ENCODE peak calls at places on chromosome 19, in eight cellular contexts. One of them, this sample, is unnamed.
A peak's percentile ranks its signal among the peaks of the same experiment; 100 is the strongest.

GRCh38 chr19:12757544-12758274 is 6.1 kb downstream of the BEST2 start:
- DNase-seq in MM.1S: peak; percentile 40
- DNase-seq in Caco-2: peak; percentile 59
- DNase-seq in thoracic aorta: no peak
- DNase-seq in osteocyte: peak; percentile 91
- DNase-seq in fibroblast of lung: peak; percentile 63
- DNase-seq in lower lobe of right lung: peak; percentile 81
- DNase-seq in WTC11: peak; percentile 91
- DNase-seq in this sample: peak; percentile 72

GRCh38 chr19:19704836-19705235 is 28.1 kb downstream of the ZNF14 start:
- DNase-seq in MM.1S: no peak
- DNase-seq in Caco-2: no peak
- DNase-seq in thoracic aorta: no peak
- DNase-seq in osteocyte: peak; percentile 51
- DNase-seq in fibroblast of lung: no peak
- DNase-seq in lower lobe of right lung: no peak
- DNase-seq in WTC11: no peak
- DNase-seq in this sample: no peak

GRCh38 chr19:44430956-44431355 is 17.3 kb downstream of the ZNF229 start:
- DNase-seq in MM.1S: no peak
- DNase-seq in Caco-2: no peak
- DNase-seq in thoracic aorta: no peak
- DNase-seq in osteocyte: no peak
- DNase-seq in fibroblast of lung: peak; percentile 15
- DNase-seq in lower lobe of right lung: no peak
- DNase-seq in WTC11: no peak
- DNase-seq in this sample: no peak

GRCh38 chr19:17777840-17778620 is 16.9 kb upstream of the B3GNT3 start:
- DNase-seq in MM.1S: no peak
- DNase-seq in Caco-2: peak; percentile 75
- DNase-seq in thoracic aorta: no peak
- DNase-seq in osteocyte: no peak
- DNase-seq in fibroblast of lung: peak; percentile 25
- DNase-seq in lower lobe of right lung: peak; percentile 88
- DNase-seq in WTC11: peak; percentile 96
- DNase-seq in this sample: peak; percentile 83

GRCh38 chr19:42052241-42052863 is 17.7 kb downstream of the GRIK5 start:
- DNase-seq in MM.1S: no peak
- DNase-seq in Caco-2: no peak
- DNase-seq in thoracic aorta: no peak
- DNase-seq in osteocyte: no peak
- DNase-seq in fibroblast of lung: no peak
- DNase-seq in lower lobe of right lung: no peak
- DNase-seq in WTC11: no peak
- DNase-seq in this sample: no peak

GRCh38 chr19:17778621-17779280 is 16.2 kb upstream of the B3GNT3 start:
- DNase-seq in MM.1S: no peak
- DNase-seq in Caco-2: no peak
- DNase-seq in thoracic aorta: no peak
- DNase-seq in osteocyte: no peak
- DNase-seq in fibroblast of lung: no peak
- DNase-seq in lower lobe of right lung: peak; percentile 55
- DNase-seq in WTC11: peak; percentile 54
- DNase-seq in this sample: no peak

GRCh38 chr19:17475541-17476115 is 5.3 kb downstream of the SLC27A1 start:
- DNase-seq in MM.1S: no peak
- DNase-seq in Caco-2: no peak
- DNase-seq in thoracic aorta: no peak
- DNase-seq in osteocyte: no peak
- DNase-seq in fibroblast of lung: peak; percentile 75
- DNase-seq in lower lobe of right lung: peak; percentile 64
- DNase-seq in WTC11: no peak
- DNase-seq in this sample: no peak

GRCh38 chr19:35845215-35846037 is 6.9 kb downstream of the NPHS1 start:
- DNase-seq in MM.1S: no peak
- DNase-seq in Caco-2: peak; percentile 83
- DNase-seq in thoracic aorta: no peak
- DNase-seq in osteocyte: no peak
- DNase-seq in fibroblast of lung: no peak
- DNase-seq in lower lobe of right lung: no peak
- DNase-seq in WTC11: peak; percentile 61
- DNase-seq in this sample: no peak

GRCh38 chr19:36115453-36116343 is at the start of gene TBCB:
- DNase-seq in MM.1S: peak; percentile 79
- DNase-seq in Caco-2: no peak
- DNase-seq in thoracic aorta: peak; percentile 42
- DNase-seq in osteocyte: no peak
- DNase-seq in fibroblast of lung: no peak
- DNase-seq in lower lobe of right lung: peak; percentile 89
- DNase-seq in WTC11: peak; percentile 78
- DNase-seq in this sample: no peak

GRCh38 chr19:52789440-52789839 is 2.8 kb upstream of the ZNF600 start:
- DNase-seq in MM.1S: no peak
- DNase-seq in Caco-2: no peak
- DNase-seq in thoracic aorta: no peak
- DNase-seq in osteocyte: no peak
- DNase-seq in fibroblast of lung: no peak
- DNase-seq in lower lobe of right lung: no peak
- DNase-seq in WTC11: no peak
- DNase-seq in this sample: no peak

GRCh38 chr19:39765091-39766076 is 13.3 kb upstream of the LEUTX start:
- DNase-seq in MM.1S: peak; percentile 31
- DNase-seq in Caco-2: peak; percentile 44
- DNase-seq in thoracic aorta: no peak
- DNase-seq in osteocyte: no peak
- DNase-seq in fibroblast of lung: peak; percentile 20
- DNase-seq in lower lobe of right lung: peak; percentile 43
- DNase-seq in WTC11: peak; percentile 73
- DNase-seq in this sample: peak; percentile 66

GRCh38 chr19:55400281-55401087 is 7.1 kb downstream of the UBE2S start:
- DNase-seq in MM.1S: no peak
- DNase-seq in Caco-2: no peak
- DNase-seq in thoracic aorta: no peak
- DNase-seq in osteocyte: no peak
- DNase-seq in fibroblast of lung: no peak
- DNase-seq in lower lobe of right lung: no peak
- DNase-seq in WTC11: no peak
- DNase-seq in this sample: no peak

GRCh38 chr19:9040131-9040530 is 29.9 kb upstream of the MUC16 start:
- DNase-seq in MM.1S: no peak
- DNase-seq in Caco-2: no peak
- DNase-seq in thoracic aorta: no peak
- DNase-seq in osteocyte: no peak
- DNase-seq in fibroblast of lung: no peak
- DNase-seq in lower lobe of right lung: no peak
- DNase-seq in WTC11: no peak
- DNase-seq in this sample: no peak

GRCh38 chr19:22502766-22503165 is 80.6 kb upstream of the ZNF98 start:
- DNase-seq in MM.1S: no peak
- DNase-seq in Caco-2: no peak
- DNase-seq in thoracic aorta: no peak
- DNase-seq in osteocyte: no peak
- DNase-seq in fibroblast of lung: no peak
- DNase-seq in lower lobe of right lung: no peak
- DNase-seq in WTC11: no peak
- DNase-seq in this sample: no peak

GRCh38 chr19:43809762-43810696 is 7.8 kb upstream of the LYPD5 start:
- DNase-seq in MM.1S: peak; percentile 75
- DNase-seq in Caco-2: no peak
- DNase-seq in thoracic aorta: no peak
- DNase-seq in osteocyte: no peak
- DNase-seq in fibroblast of lung: peak; percentile 61
- DNase-seq in lower lobe of right lung: no peak
- DNase-seq in WTC11: no peak
- DNase-seq in this sample: peak; percentile 74

GRCh38 chr19:11279505-11280236 is 16.3 kb upstream of the TSPAN16 start:
- DNase-seq in MM.1S: peak; percentile 70
- DNase-seq in Caco-2: no peak
- DNase-seq in thoracic aorta: no peak
- DNase-seq in osteocyte: no peak
- DNase-seq in fibroblast of lung: peak; percentile 36
- DNase-seq in lower lobe of right lung: no peak
- DNase-seq in WTC11: no peak
- DNase-seq in this sample: no peak

GRCh38 chr19:47573076-47574026 is at the start of gene ZNF541:
- DNase-seq in MM.1S: no peak
- DNase-seq in Caco-2: no peak
- DNase-seq in thoracic aorta: peak; percentile 12
- DNase-seq in osteocyte: no peak
- DNase-seq in fibroblast of lung: peak; percentile 42
- DNase-seq in lower lobe of right lung: peak; percentile 76
- DNase-seq in WTC11: peak; percentile 31
- DNase-seq in this sample: no peak

GRCh38 chr19:56689198-56689597 is 17.6 kb upstream of the ZNF835 start:
- DNase-seq in MM.1S: no peak
- DNase-seq in Caco-2: no peak
- DNase-seq in thoracic aorta: no peak
- DNase-seq in osteocyte: no peak
- DNase-seq in fibroblast of lung: no peak
- DNase-seq in lower lobe of right lung: no peak
- DNase-seq in WTC11: no peak
- DNase-seq in this sample: no peak
- TF ChIP-seq CTCF in MM.1S: no peak
- TF ChIP-seq CTCF in Caco-2: no peak
- TF ChIP-seq CTCF in thoracic aorta: no peak
- TF ChIP-seq CTCF in osteocyte: no peak
- TF ChIP-seq CTCF in fibroblast of lung: no peak
- TF ChIP-seq CTCF in lower lobe of right lung: no peak
- TF ChIP-seq CTCF in WTC11: no peak
- TF ChIP-seq CTCF in this sample: no peak

GRCh38 chr19:48739400-48739825 is 997 bp downstream of the RASIP1 start:
- DNase-seq in MM.1S: no peak
- DNase-seq in Caco-2: no peak
- DNase-seq in thoracic aorta: no peak
- DNase-seq in osteocyte: no peak
- DNase-seq in fibroblast of lung: no peak
- DNase-seq in lower lobe of right lung: no peak
- DNase-seq in WTC11: no peak
- DNase-seq in this sample: no peak

GRCh38 chr19:48740705-48741030 is 258 bp upstream of the RASIP1 start:
- DNase-seq in MM.1S: no peak
- DNase-seq in Caco-2: no peak
- DNase-seq in thoracic aorta: no peak
- DNase-seq in osteocyte: no peak
- DNase-seq in fibroblast of lung: no peak
- DNase-seq in lower lobe of right lung: no peak
- DNase-seq in WTC11: no peak
- DNase-seq in this sample: no peak

GRCh38 chr19:48737360-48737998 is 2.9 kb downstream of the RASIP1 start:
- DNase-seq in MM.1S: no peak
- DNase-seq in Caco-2: peak; percentile 51
- DNase-seq in thoracic aorta: no peak
- DNase-seq in osteocyte: no peak
- DNase-seq in fibroblast of lung: no peak
- DNase-seq in lower lobe of right lung: peak; percentile 52
- DNase-seq in WTC11: peak; percentile 85
- DNase-seq in this sample: no peak

GRCh38 chr19:48739835-48740704 is at the start of gene RASIP1:
- DNase-seq in MM.1S: no peak
- DNase-seq in Caco-2: no peak
- DNase-seq in thoracic aorta: no peak
- DNase-seq in osteocyte: no peak
- DNase-seq in fibroblast of lung: no peak
- DNase-seq in lower lobe of right lung: peak; percentile 63
- DNase-seq in WTC11: no peak
- DNase-seq in this sample: no peak

GRCh38 chr19:48738557-48739399 is 1.6 kb downstream of the RASIP1 start:
- DNase-seq in MM.1S: peak; percentile 26
- DNase-seq in Caco-2: peak; percentile 99
- DNase-seq in thoracic aorta: peak; percentile 44
- DNase-seq in osteocyte: peak; percentile 94
- DNase-seq in fibroblast of lung: peak; percentile 71
- DNase-seq in lower lobe of right lung: peak; percentile 93
- DNase-seq in WTC11: peak; percentile 99
- DNase-seq in this sample: peak; percentile 93
- TF ChIP-seq CTCF in MM.1S: no peak
- TF ChIP-seq CTCF in Caco-2: peak; percentile 35
- TF ChIP-seq CTCF in thoracic aorta: no peak
- TF ChIP-seq CTCF in osteocyte: peak; percentile 45
- TF ChIP-seq CTCF in fibroblast of lung: peak; percentile 9
- TF ChIP-seq CTCF in lower lobe of right lung: peak; percentile 33
- TF ChIP-seq CTCF in WTC11: no peak
- TF ChIP-seq CTCF in this sample: peak; percentile 44

GRCh38 chr19:2661615-2662014 is 40.9 kb downstream of the GNG7 start:
- DNase-seq in MM.1S: no peak
- DNase-seq in Caco-2: peak; percentile 62
- DNase-seq in thoracic aorta: no peak
- DNase-seq in osteocyte: no peak
- DNase-seq in fibroblast of lung: no peak
- DNase-seq in lower lobe of right lung: no peak
- DNase-seq in WTC11: peak; percentile 46
- DNase-seq in this sample: no peak
- TF ChIP-seq CTCF in MM.1S: peak; percentile 37
- TF ChIP-seq CTCF in Caco-2: peak; percentile 53
- TF ChIP-seq CTCF in thoracic aorta: no peak
- TF ChIP-seq CTCF in osteocyte: peak; percentile 9
- TF ChIP-seq CTCF in fibroblast of lung: no peak
- TF ChIP-seq CTCF in lower lobe of right lung: no peak
- TF ChIP-seq CTCF in WTC11: no peak
- TF ChIP-seq CTCF in this sample: no peak

GRCh38 chr19:30263719-30264440 is 108.3 kb upstream of the ZNF536 start:
- DNase-seq in MM.1S: no peak
- DNase-seq in Caco-2: no peak
- DNase-seq in thoracic aorta: no peak
- DNase-seq in osteocyte: no peak
- DNase-seq in fibroblast of lung: no peak
- DNase-seq in lower lobe of right lung: no peak
- DNase-seq in WTC11: no peak
- DNase-seq in this sample: no peak

GRCh38 chr19:30266687-30267086 is 105.5 kb upstream of the ZNF536 start:
- DNase-seq in MM.1S: no peak
- DNase-seq in Caco-2: no peak
- DNase-seq in thoracic aorta: no peak
- DNase-seq in osteocyte: no peak
- DNase-seq in fibroblast of lung: no peak
- DNase-seq in lower lobe of right lung: no peak
- DNase-seq in WTC11: no peak
- DNase-seq in this sample: no peak

GRCh38 chr19:30268601-30269000 is 103.6 kb upstream of the ZNF536 start:
- DNase-seq in MM.1S: no peak
- DNase-seq in Caco-2: no peak
- DNase-seq in thoracic aorta: no peak
- DNase-seq in osteocyte: no peak
- DNase-seq in fibroblast of lung: no peak
- DNase-seq in lower lobe of right lung: no peak
- DNase-seq in WTC11: no peak
- DNase-seq in this sample: no peak

GRCh38 chr19:30269638-30270037 is 102.5 kb upstream of the ZNF536 start:
- DNase-seq in MM.1S: no peak
- DNase-seq in Caco-2: no peak
- DNase-seq in thoracic aorta: no peak
- DNase-seq in osteocyte: no peak
- DNase-seq in fibroblast of lung: no peak
- DNase-seq in lower lobe of right lung: no peak
- DNase-seq in WTC11: no peak
- DNase-seq in this sample: no peak

DNA sequence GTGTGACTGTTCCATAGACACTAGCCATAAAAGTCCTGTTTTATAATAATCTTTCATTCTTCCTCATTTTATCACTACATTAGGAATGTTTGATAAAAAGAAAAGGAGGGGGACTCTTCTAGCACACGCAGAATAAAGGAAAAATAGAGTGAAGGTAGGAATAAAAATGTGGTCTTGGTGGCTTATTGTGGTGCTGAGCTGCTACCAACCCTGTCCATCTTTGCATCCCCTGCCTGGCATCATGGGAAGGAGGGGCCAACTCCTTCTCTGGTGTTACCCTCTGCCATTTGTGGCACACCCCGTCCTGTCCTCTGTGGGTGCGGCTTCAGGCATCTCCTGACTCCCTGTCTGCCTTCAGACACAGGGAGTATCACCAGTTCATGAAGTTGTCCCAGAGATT is 104.9 kb upstream of the ZNF536 start:
- DNase-seq in MM.1S: no peak
- DNase-seq in Caco-2: no peak
- DNase-seq in thoracic aorta: no peak
- DNase-seq in osteocyte: no peak
- DNase-seq in fibroblast of lung: no peak
- DNase-seq in lower lobe of right lung: no peak
- DNase-seq in WTC11: no peak
- DNase-seq in this sample: no peak
- TF ChIP-seq CTCF in MM.1S: no peak
- TF ChIP-seq CTCF in Caco-2: no peak
- TF ChIP-seq CTCF in thoracic aorta: no peak
- TF ChIP-seq CTCF in osteocyte: no peak
- TF ChIP-seq CTCF in fibroblast of lung: no peak
- TF ChIP-seq CTCF in lower lobe of right lung: no peak
- TF ChIP-seq CTCF in WTC11: no peak
- TF ChIP-seq CTCF in this sample: no peak

This sample was measured in MCF 10A.